ENCODE peak calls at places on chromosomes 2 and 18, in four cellular contexts. K, J, F and T are unnamed samples.

GRCh38 chr2:68556384-68556783 is 87.0 kb upstream of the PROKR1 start:
- DNase-seq in K (no peak), J (no peak), F (no peak), T (no peak)

GRCh38 chr2:225400060-225400511 is 576 bp downstream of the NYAP2 start:
- DNase-seq in K (peak; percentile 9), J (peak; percentile 76), F (peak; percentile 79), T (no peak)

GRCh38 chr2:68921646-68922045 is 31.0 kb downstream of the GKN2 start:
- DNase-seq in K (no peak), J (no peak), F (no peak), T (no peak)

GRCh38 chr2:133360190-133360589 is 208.1 kb downstream of the NCKAP5 start:
- DNase-seq in K (no peak), J (no peak), F (no peak), T (no peak)

GRCh38 chr2:228599297-228599696 is 417.8 kb upstream of the SPHKAP start:
- DNase-seq in K (no peak), J (no peak), F (no peak), T (no peak)

GRCh38 chr2:172096661-172097547 is 5.8 kb downstream of the DLX2 start:
- DNase-seq in K (no peak), J (peak; percentile 49), F (no peak), T (peak; percentile 62)

GRCh38 chr2:35585972-35586371 is 769.6 kb upstream of the CRIM1 start:
- DNase-seq in K (no peak), J (no peak), F (no peak), T (no peak)

GRCh38 chr2:184654945-184655344 is 56.6 kb downstream of the ZNF804A start:
- DNase-seq in K (no peak), J (no peak), F (no peak), T (no peak)

GRCh38 chr2:187971893-187972292 is 319.8 kb upstream of the GULP1 start:
- DNase-seq in K (no peak), J (no peak), F (no peak), T (no peak)

GRCh38 chr2:240129311-240129710 is 6.8 kb downstream of the COPS9 start:
- DNase-seq in K (no peak), J (no peak), F (no peak), T (no peak)
- H3K36me3 ChIP-seq in K (peaks cover 64% of the 10 kb centered on the region), J (no peaks in the 10 kb centered on the region), F (peaks cover 23% of the 10 kb centered on the region), T (peaks cover 76% of the 10 kb centered on the region)

GRCh38 chr18:79501006-79501405 is 105.3 kb downstream of the NFATC1 start:
- DNase-seq in K (no peak), J (no peak), F (no peak), T (no peak)
- H3K36me3 ChIP-seq in K (no peaks in the 10 kb centered on the region), J (no peaks in the 10 kb centered on the region), F (no peaks in the 10 kb centered on the region), T (no peaks in the 10 kb centered on the region)

DNA sequence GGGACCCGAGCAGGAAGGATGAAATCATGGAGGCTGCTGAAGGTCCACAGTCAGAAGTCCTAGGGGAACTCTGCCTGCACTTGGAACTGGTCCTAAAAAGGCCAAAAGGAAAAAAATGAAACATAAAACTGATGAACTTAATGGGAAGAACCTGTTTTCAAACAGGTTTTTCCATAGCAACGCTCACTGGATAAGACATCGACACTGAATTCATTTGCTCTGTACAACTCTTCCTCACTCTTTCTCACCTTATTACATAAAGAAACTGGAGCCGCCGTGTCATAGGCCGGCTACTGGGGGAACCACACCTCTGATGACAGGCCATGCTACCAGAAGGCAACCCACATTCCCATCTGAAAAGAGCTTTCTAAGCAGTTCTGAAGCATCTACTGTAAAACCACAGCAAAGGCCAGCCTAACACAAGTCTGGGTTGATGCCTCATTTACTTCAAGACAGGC is 83.6 kb downstream of the FARSB start:
- DNase-seq in K (no peak), J (no peak), F (no peak), T (no peak)
- H3K36me3 ChIP-seq in K (peaks cover 14% of the 10 kb centered on the region), J (no peaks in the 10 kb centered on the region), F (no peaks in the 10 kb centered on the region), T (peaks cover 5% of the 10 kb centered on the region)

GRCh38 chr2:99401841-99402240 is 64.7 kb downstream of the EIF5B start:
- DNase-seq in K (no peak), J (no peak), F (no peak), T (no peak)
- H3K36me3 ChIP-seq in K (peaks cover 78% of the 10 kb centered on the region), J (peaks cover 3% of the 10 kb centered on the region), F (peaks cover 70% of the 10 kb centered on the region), T (peaks cover 45% of the 10 kb centered on the region)